ENCODE peak calls at places on chromosomes 2 and 18, in four cellular contexts. Y is A549, H is heart left ventricle, T is upper lobe of left lung. E is an unnamed sample.

GRCh38 chr2:223054193-223054781 is 2.3 kb downstream of the KCNE4 start:
- ATAC-seq in Y (no peak), H (peak; percentile 59), T (no peak), E (peak; percentile 79)

GRCh38 chr2:172408143-172408766 is 19.1 kb upstream of the ITGA6 start:
- ATAC-seq in Y (no peak), H (peak; percentile 16), T (no peak), E (no peak)

GRCh38 chr18:1292167-1292566 is 387.5 kb downstream of the ADCYAP1 start:
- ATAC-seq in Y (no peak), H (no peak), T (no peak), E (no peak)

GRCh38 chr2:31379747-31380146 is 34.8 kb downstream of the XDH start:
- ATAC-seq in Y (no peak), H (no peak), T (no peak), E (no peak)

GRCh38 chr2:30298302-30298701 is 67.0 kb downstream of the LBH start:
- ATAC-seq in Y (no peak), H (no peak), T (no peak), E (no peak)

GRCh38 chr2:79887747-79888374 is 375.0 kb downstream of the CTNNA2 start:
- ATAC-seq in Y (peak; percentile 81), H (no peak), T (no peak), E (no peak)

GRCh38 chr2:144630459-144631215 is 110.7 kb upstream of the ZEB2 start:
- ATAC-seq in Y (no peak), H (no peak), T (no peak), E (no peak)

GRCh38 chr18:31490387-31490786 is 7.6 kb upstream of the DSG2 start:
- ATAC-seq in Y (no peak), H (no peak), T (no peak), E (no peak)

GRCh38 chr2:149832256-149832655 is 244.7 kb upstream of the MMADHC start:
- ATAC-seq in Y (no peak), H (no peak), T (no peak), E (no peak)

GRCh38 chr18:63182861-63183260 is 136.7 kb downstream of the BCL2 start:
- ATAC-seq in Y (no peak), H (no peak), T (no peak), E (no peak)

GRCh38 chr18:76772665-76773064 is 49.7 kb upstream of the ZNF236 start:
- ATAC-seq in Y (peak; percentile 19), H (no peak), T (peak; percentile 49), E (no peak)

GRCh38 chr2:197261808-197262226 is 48.8 kb downstream of the ANKRD44 start:
- ATAC-seq in Y (no peak), H (peak; percentile 36), T (no peak), E (no peak)

GRCh38 chr18:55781481-55781957 is 193.5 kb upstream of the TCF4 start:
- ATAC-seq in Y (no peak), H (peak; percentile 75), T (no peak), E (no peak)

GRCh38 chr2:197425550-197425949 is 9.3 kb downstream of the SF3B1 start:
- ATAC-seq in Y (no peak), H (no peak), T (no peak), E (no peak)

GRCh38 chr2:19116918-19117317 is 241.5 kb downstream of the OSR1 start:
- ATAC-seq in Y (no peak), H (no peak), T (no peak), E (no peak)

GRCh38 chr2:28643911-28644334 is 107.7 kb upstream of the PPP1CB start:
- ATAC-seq in Y (peak; percentile 51), H (no peak), T (no peak), E (peak; percentile 72)

GRCh38 chr2:128580988-128581848 is 262.6 kb upstream of the HS6ST1 start:
- ATAC-seq in Y (peak; percentile 19), H (no peak), T (peak; percentile 58), E (no peak)

GRCh38 chr18:76161983-76162382 is 333.1 kb downstream of the ZNF516 start:
- ATAC-seq in Y (no peak), H (no peak), T (no peak), E (no peak)

GRCh38 chr2:127872354-127872753 is 13.4 kb downstream of the AMMECR1L start:
- ATAC-seq in Y (no peak), H (no peak), T (no peak), E (no peak)

GRCh38 chr2:21772624-21773023 is 648.9 kb downstream of the TDRD15 start:
- ATAC-seq in Y (no peak), H (no peak), T (no peak), E (no peak)

GRCh38 chr2:129404000-129404700 is 575.3 kb upstream of the RAB6C start:
- ATAC-seq in Y (no peak), H (no peak), T (no peak), E (no peak)

GRCh38 chr2:128180031-128180430 is 89.0 kb downstream of the UGGT1 start:
- ATAC-seq in Y (no peak), H (no peak), T (no peak), E (no peak)

GRCh38 chr18:76580288-76580962 is 85.4 kb upstream of the ZNF516 start:
- ATAC-seq in Y (no peak), H (no peak), T (peak; percentile 68), E (no peak)

GRCh38 chr2:15662026-15662425 is 70.4 kb downstream of the DDX1 start:
- ATAC-seq in Y (no peak), H (no peak), T (no peak), E (no peak)

GRCh38 chr2:75055820-75056675 is 97.6 kb downstream of the POLE4 start:
- ATAC-seq in Y (no peak), H (no peak), T (no peak), E (peak; percentile 51)

GRCh38 chr18:66167829-66168463 is 417.1 kb downstream of the CDH7 start:
- ATAC-seq in Y (no peak), H (no peak), T (no peak), E (no peak)

GRCh38 chr18:24986611-24987270 is 365.2 kb downstream of the ZNF521 start:
- ATAC-seq in Y (no peak), H (no peak), T (no peak), E (no peak)

GRCh38 chr18:48133675-48134251 is 203.3 kb upstream of the SMAD2 start:
- ATAC-seq in Y (no peak), H (peak; percentile 37), T (peak; percentile 61), E (peak; percentile 32)

GRCh38 chr18:37721544-37722302 is 156.1 kb upstream of the CELF4 start:
- ATAC-seq in Y (no peak), H (no peak), T (no peak), E (peak; percentile 44)

DNA sequence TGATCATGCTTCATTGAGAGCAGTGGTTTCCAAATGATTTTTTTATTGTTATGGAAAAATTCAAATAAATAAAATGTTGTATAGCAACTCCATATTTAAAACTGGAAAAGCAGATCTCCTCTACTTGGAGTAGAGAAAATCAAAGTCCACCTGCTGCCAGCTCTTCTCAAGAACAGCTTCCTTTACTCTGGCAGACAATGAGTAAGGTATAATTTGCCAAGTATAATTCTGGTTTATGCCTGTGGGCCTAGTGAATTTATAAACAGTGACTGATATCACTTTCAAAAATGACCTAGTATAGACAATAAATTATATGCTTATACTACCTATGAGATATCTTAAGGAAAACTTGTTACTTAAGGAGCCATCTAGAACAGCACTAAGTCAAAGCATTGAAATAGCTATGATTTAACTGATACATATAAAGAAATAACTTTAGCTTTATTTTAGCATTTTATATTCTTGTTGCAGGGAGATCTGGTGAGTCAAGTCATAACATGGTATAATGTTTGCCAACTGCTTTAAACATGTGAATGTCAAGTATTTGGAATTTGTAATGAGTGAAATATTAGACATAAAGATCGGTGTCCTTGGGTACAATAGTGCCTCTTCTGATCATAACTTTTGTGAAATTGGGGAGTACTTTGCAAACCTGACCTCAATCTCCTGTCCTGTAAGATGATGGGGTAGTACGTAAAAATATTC is 1389.1 kb upstream of the PIK3C3 start:
- ATAC-seq in Y (no peak), H (no peak), T (no peak), E (no peak)
- TF ChIP-seq POLR2A in Y (no peak), H (no peak), T (no peak), E (no peak)

GRCh38 chr18:74456017-74456408 is 1.1 kb downstream of the DIPK1C start:
- ATAC-seq in Y (no peak), H (no peak), T (no peak), E (no peak)
- H3K4me3 ChIP-seq in Y (no peak overlapping the region), H (peak overlapping the region; percentile 83), T (no peak overlapping the region), E (no peak overlapping the region)

DNA sequence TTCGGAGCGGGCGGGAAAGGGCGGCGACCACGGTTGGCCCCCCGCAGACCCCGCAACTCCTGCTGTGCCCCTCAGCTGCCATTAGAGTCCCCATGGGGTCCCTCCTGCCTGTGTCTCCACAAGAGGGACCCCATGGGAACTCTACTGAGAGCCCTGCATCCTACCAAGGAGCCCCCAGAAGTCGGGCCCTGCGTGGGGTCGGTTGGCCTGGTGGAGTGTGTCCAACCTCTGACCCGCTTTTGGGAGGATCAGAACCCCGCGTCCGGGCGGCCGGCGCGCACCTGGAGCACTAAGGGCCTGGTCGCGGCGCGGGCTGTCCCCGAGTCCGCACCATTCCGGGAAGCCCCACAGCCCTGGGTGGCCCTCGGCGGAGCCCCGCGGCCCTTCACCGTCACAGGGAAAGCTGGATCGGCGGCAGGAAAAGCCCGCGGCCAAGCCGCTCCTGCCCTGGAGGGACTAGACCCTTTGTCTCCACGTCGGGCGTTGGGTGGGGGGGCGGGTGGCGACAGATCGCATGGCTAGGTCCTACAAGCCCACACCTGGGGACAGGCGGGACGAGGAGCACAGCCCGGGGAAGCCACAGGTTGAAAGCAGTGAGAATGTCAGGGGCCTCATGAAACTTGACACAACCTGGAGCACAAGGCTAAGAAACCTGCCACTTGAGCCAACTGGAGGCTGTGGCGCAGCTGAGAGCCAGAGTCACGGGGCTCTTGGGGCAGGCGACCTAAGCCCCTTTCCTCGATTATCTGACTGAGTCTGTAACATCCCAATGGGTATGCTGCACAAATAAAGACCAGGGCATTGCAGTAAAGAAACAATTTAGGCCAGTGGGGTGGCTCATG is 11.2 kb upstream of the CXXC1 start:
- ATAC-seq in Y (no peak), H (no peak), T (no peak), E (no peak)
- TF ChIP-seq POLR2A in Y (no peak), H (no peak), T (no peak), E (no peak)

DNA sequence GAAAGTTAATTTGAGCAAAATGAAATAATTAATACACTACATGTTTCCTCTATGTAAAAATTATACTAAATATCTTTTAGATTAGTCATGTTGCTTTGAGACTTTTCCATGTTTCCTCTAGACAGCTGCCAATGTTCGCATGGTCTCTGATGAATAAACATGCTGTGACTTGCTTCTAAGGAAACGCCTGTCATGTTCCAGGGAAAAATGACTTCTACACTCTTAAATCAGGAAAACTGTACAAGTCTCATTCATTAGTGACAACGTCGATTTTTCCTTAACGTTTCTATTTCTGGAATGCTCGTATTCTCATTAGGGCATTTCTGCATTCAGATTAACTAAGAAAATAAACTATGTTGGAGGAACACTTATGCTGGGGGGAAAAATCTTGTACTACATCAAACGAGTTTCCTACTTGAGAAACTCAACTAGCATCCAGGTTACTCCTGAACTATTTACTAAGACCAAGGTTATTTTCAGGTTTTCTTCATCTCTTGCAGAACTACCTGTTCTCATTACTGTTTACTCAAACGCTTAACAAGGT is 1.6 kb downstream of the COBLL1 start:
- ATAC-seq in Y (no peak), H (peak; percentile 35), T (no peak), E (no peak)
- H3K4me3 ChIP-seq in Y (peak overlapping the region; percentile 70), H (peak overlapping the region; percentile 76), T (peak overlapping the region; percentile 68), E (peak overlapping the region; percentile 94)

DNA sequence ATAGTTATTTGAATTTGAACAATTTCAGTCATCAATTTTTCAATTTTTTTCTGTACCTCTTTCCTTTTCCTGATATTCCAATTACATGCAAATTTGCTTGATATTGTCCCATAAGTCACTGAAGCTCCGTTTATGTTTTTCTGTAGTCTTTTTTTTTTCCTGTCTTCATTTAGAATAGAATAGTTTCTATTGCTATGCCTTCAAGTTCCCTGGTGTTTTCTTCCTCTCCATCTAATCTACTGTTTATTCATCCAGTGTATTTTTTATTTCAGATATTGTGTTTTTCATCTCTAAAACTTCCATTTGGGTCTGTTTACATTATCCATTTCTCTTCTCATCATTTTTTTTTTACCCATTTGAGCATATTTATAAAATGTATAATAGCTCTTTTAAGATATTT is 8.0 kb upstream of the EIF2AK2 start:
- ATAC-seq in Y (no peak), H (no peak), T (no peak), E (no peak)
- TF ChIP-seq POLR2A in Y (no peak), H (no peak), T (no peak), E (no peak)

GRCh38 chr2:40103163-40103562 is 324.1 kb upstream of the THUMPD2 start:
- ATAC-seq in Y (no peak), H (no peak), T (no peak), E (no peak)
- H3K4me3 ChIP-seq in Y (no peak overlapping the region), H (no peak overlapping the region), T (no peak overlapping the region), E (no peak overlapping the region)